ENCODE peak calls at places on chromosomes 16 and 17, in ten cellular contexts. One of them, this sample, is unnamed.

GRCh38 chr17:28610372-28610771 is 3.6 kb downstream of the RSKR start:
- DNase-seq in astrocyte of the spinal cord: no peak
- DNase-seq in coronary artery: peak; percentile 36
- DNase-seq in AG08396: no peak
- DNase-seq in stimulated activated naive CD4-positive, alpha-beta T cell: no peak
- DNase-seq in activated CD4-positive, CD25-positive, alpha-beta regulatory T cell treated with anti-CD3 and anti-CD28 coated beads, Interleukin-2, amount 50 U/mL, for 16 hours: no peak
- DNase-seq in skeletal muscle cell: no peak
- DNase-seq in COR-L47: no peak
- DNase-seq in T-helper 17 cell: no peak
- DNase-seq in GM12891: no peak
- DNase-seq in this sample: no peak

GRCh38 chr17:32964541-32964940 is 27.1 kb upstream of the SPACA3 start:
- DNase-seq in astrocyte of the spinal cord: no peak
- DNase-seq in coronary artery: no peak
- DNase-seq in AG08396: no peak
- DNase-seq in stimulated activated naive CD4-positive, alpha-beta T cell: no peak
- DNase-seq in activated CD4-positive, CD25-positive, alpha-beta regulatory T cell treated with anti-CD3 and anti-CD28 coated beads, Interleukin-2, amount 50 U/mL, for 16 hours: no peak
- DNase-seq in skeletal muscle cell: no peak
- DNase-seq in COR-L47: no peak
- DNase-seq in T-helper 17 cell: no peak
- DNase-seq in GM12891: no peak
- DNase-seq in this sample: no peak

GRCh38 chr17:7204828-7205461 is 14.7 kb downstream of the DLG4 start:
- DNase-seq in astrocyte of the spinal cord: peak; percentile 86
- DNase-seq in coronary artery: peak; percentile 91
- DNase-seq in AG08396: peak; percentile 90
- DNase-seq in stimulated activated naive CD4-positive, alpha-beta T cell: peak; percentile 93
- DNase-seq in activated CD4-positive, CD25-positive, alpha-beta regulatory T cell treated with anti-CD3 and anti-CD28 coated beads, Interleukin-2, amount 50 U/mL, for 16 hours: peak; percentile 88
- DNase-seq in skeletal muscle cell: peak; percentile 62
- DNase-seq in COR-L47: peak; percentile 88
- DNase-seq in T-helper 17 cell: peak; percentile 96
- DNase-seq in GM12891: peak; percentile 99
- DNase-seq in this sample: peak; percentile 97

GRCh38 chr17:5115673-5116651 is at the start of gene USP6:
- DNase-seq in astrocyte of the spinal cord: no peak
- DNase-seq in coronary artery: no peak
- DNase-seq in AG08396: no peak
- DNase-seq in stimulated activated naive CD4-positive, alpha-beta T cell: no peak
- DNase-seq in activated CD4-positive, CD25-positive, alpha-beta regulatory T cell treated with anti-CD3 and anti-CD28 coated beads, Interleukin-2, amount 50 U/mL, for 16 hours: no peak
- DNase-seq in skeletal muscle cell: no peak
- DNase-seq in COR-L47: no peak
- DNase-seq in T-helper 17 cell: no peak
- DNase-seq in GM12891: no peak
- DNase-seq in this sample: no peak

GRCh38 chr17:80692931-80693467 is 148.4 kb downstream of the RPTOR start:
- DNase-seq in astrocyte of the spinal cord: no peak
- DNase-seq in coronary artery: no peak
- DNase-seq in AG08396: no peak
- DNase-seq in stimulated activated naive CD4-positive, alpha-beta T cell: no peak
- DNase-seq in activated CD4-positive, CD25-positive, alpha-beta regulatory T cell treated with anti-CD3 and anti-CD28 coated beads, Interleukin-2, amount 50 U/mL, for 16 hours: no peak
- DNase-seq in skeletal muscle cell: no peak
- DNase-seq in COR-L47: no peak
- DNase-seq in T-helper 17 cell: no peak
- DNase-seq in GM12891: no peak
- DNase-seq in this sample: no peak

GRCh38 chr16:78984887-78985464 is 615.6 kb downstream of the MAF start:
- DNase-seq in astrocyte of the spinal cord: no peak
- DNase-seq in coronary artery: no peak
- DNase-seq in AG08396: no peak
- DNase-seq in stimulated activated naive CD4-positive, alpha-beta T cell: no peak
- DNase-seq in activated CD4-positive, CD25-positive, alpha-beta regulatory T cell treated with anti-CD3 and anti-CD28 coated beads, Interleukin-2, amount 50 U/mL, for 16 hours: no peak
- DNase-seq in skeletal muscle cell: no peak
- DNase-seq in COR-L47: no peak
- DNase-seq in T-helper 17 cell: no peak
- DNase-seq in GM12891: no peak
- DNase-seq in this sample: no peak

GRCh38 chr16:83356266-83356665 is 451.5 kb upstream of the HSBP1 start:
- DNase-seq in astrocyte of the spinal cord: peak; percentile 61
- DNase-seq in coronary artery: no peak
- DNase-seq in AG08396: peak; percentile 28
- DNase-seq in stimulated activated naive CD4-positive, alpha-beta T cell: no peak
- DNase-seq in activated CD4-positive, CD25-positive, alpha-beta regulatory T cell treated with anti-CD3 and anti-CD28 coated beads, Interleukin-2, amount 50 U/mL, for 16 hours: no peak
- DNase-seq in skeletal muscle cell: no peak
- DNase-seq in COR-L47: peak; percentile 46
- DNase-seq in T-helper 17 cell: no peak
- DNase-seq in GM12891: peak; percentile 20
- DNase-seq in this sample: no peak

GRCh38 chr16:81190667-81191066 is 47.8 kb upstream of the BCO1 start:
- DNase-seq in astrocyte of the spinal cord: no peak
- DNase-seq in coronary artery: no peak
- DNase-seq in AG08396: no peak
- DNase-seq in stimulated activated naive CD4-positive, alpha-beta T cell: no peak
- DNase-seq in activated CD4-positive, CD25-positive, alpha-beta regulatory T cell treated with anti-CD3 and anti-CD28 coated beads, Interleukin-2, amount 50 U/mL, for 16 hours: no peak
- DNase-seq in skeletal muscle cell: no peak
- DNase-seq in COR-L47: no peak
- DNase-seq in T-helper 17 cell: no peak
- DNase-seq in GM12891: no peak
- DNase-seq in this sample: no peak

GRCh38 chr16:72282338-72282737 is 110.4 kb upstream of the PMFBP1 start:
- DNase-seq in astrocyte of the spinal cord: no peak
- DNase-seq in coronary artery: no peak
- DNase-seq in AG08396: no peak
- DNase-seq in stimulated activated naive CD4-positive, alpha-beta T cell: no peak
- DNase-seq in activated CD4-positive, CD25-positive, alpha-beta regulatory T cell treated with anti-CD3 and anti-CD28 coated beads, Interleukin-2, amount 50 U/mL, for 16 hours: no peak
- DNase-seq in skeletal muscle cell: no peak
- DNase-seq in COR-L47: no peak
- DNase-seq in T-helper 17 cell: no peak
- DNase-seq in GM12891: no peak
- DNase-seq in this sample: no peak

GRCh38 chr17:12627177-12627629 is 38.5 kb upstream of the MYOCD start:
- DNase-seq in astrocyte of the spinal cord: peak; percentile 92
- DNase-seq in coronary artery: peak; percentile 91
- DNase-seq in AG08396: peak; percentile 79
- DNase-seq in stimulated activated naive CD4-positive, alpha-beta T cell: no peak
- DNase-seq in activated CD4-positive, CD25-positive, alpha-beta regulatory T cell treated with anti-CD3 and anti-CD28 coated beads, Interleukin-2, amount 50 U/mL, for 16 hours: no peak
- DNase-seq in skeletal muscle cell: peak; percentile 94
- DNase-seq in COR-L47: no peak
- DNase-seq in T-helper 17 cell: no peak
- DNase-seq in GM12891: no peak
- DNase-seq in this sample: no peak

GRCh38 chr17:51257150-51258081 is 2.4 kb downstream of the MBTD1 start:
- DNase-seq in astrocyte of the spinal cord: no peak
- DNase-seq in coronary artery: no peak
- DNase-seq in AG08396: peak; percentile 15
- DNase-seq in stimulated activated naive CD4-positive, alpha-beta T cell: no peak
- DNase-seq in activated CD4-positive, CD25-positive, alpha-beta regulatory T cell treated with anti-CD3 and anti-CD28 coated beads, Interleukin-2, amount 50 U/mL, for 16 hours: no peak
- DNase-seq in skeletal muscle cell: no peak
- DNase-seq in COR-L47: no peak
- DNase-seq in T-helper 17 cell: no peak
- DNase-seq in GM12891: no peak
- DNase-seq in this sample: no peak

GRCh38 chr17:7204335-7204734 is 15.3 kb downstream of the DLG4 start:
- DNase-seq in astrocyte of the spinal cord: no peak
- DNase-seq in coronary artery: no peak
- DNase-seq in AG08396: no peak
- DNase-seq in stimulated activated naive CD4-positive, alpha-beta T cell: no peak
- DNase-seq in activated CD4-positive, CD25-positive, alpha-beta regulatory T cell treated with anti-CD3 and anti-CD28 coated beads, Interleukin-2, amount 50 U/mL, for 16 hours: no peak
- DNase-seq in skeletal muscle cell: no peak
- DNase-seq in COR-L47: no peak
- DNase-seq in T-helper 17 cell: no peak
- DNase-seq in GM12891: no peak
- DNase-seq in this sample: no peak

GRCh38 chr16:81629032-81629802 is 149.9 kb upstream of the PLCG2 start:
- DNase-seq in astrocyte of the spinal cord: no peak
- DNase-seq in coronary artery: no peak
- DNase-seq in AG08396: no peak
- DNase-seq in stimulated activated naive CD4-positive, alpha-beta T cell: no peak
- DNase-seq in activated CD4-positive, CD25-positive, alpha-beta regulatory T cell treated with anti-CD3 and anti-CD28 coated beads, Interleukin-2, amount 50 U/mL, for 16 hours: no peak
- DNase-seq in skeletal muscle cell: no peak
- DNase-seq in COR-L47: no peak
- DNase-seq in T-helper 17 cell: no peak
- DNase-seq in GM12891: no peak
- DNase-seq in this sample: no peak

This sample was measured in effector memory CD4-positive, alpha-beta T cell.